ENCODE peak calls at places on chromosomes 11 and 22, in six cellular contexts. O is uterus; X is RWPE1; W is HL-60; I is upper lobe of right lung; J is CD8-positive, alpha-beta memory T cell. L is an unnamed sample.

GRCh38 chr11:126993599-126993998 is 7.0 kb downstream of the KIRREL3 start:
- DNase-seq in O (no peak), W (no peak), I (no peak), J (no peak), X (no peak), L (no peak)

GRCh38 chr11:342328-342727 is 21.7 kb upstream of the IFITM3 start:
- DNase-seq in X (no peak), I (no peak), W (no peak), J (no peak), O (no peak), L (no peak)

GRCh38 chr11:123006860-123007542 is 25.4 kb upstream of the BSX start:
- DNase-seq in I (no peak), W (no peak), X (no peak), O (no peak), J (no peak), L (no peak)

GRCh38 chr22:33577862-33578411 is 342.3 kb downstream of the LARGE1 start:
- DNase-seq in O (no peak), J (no peak), W (no peak), X (no peak), I (no peak), L (no peak)

GRCh38 chr11:4093519-4094347 is 866 bp upstream of the RRM1 start:
- DNase-seq in I (no peak), O (no peak), J (no peak), W (no peak), X (peak; percentile 8), L (no peak)

GRCh38 chr11:65487467-65488272 is 11.2 kb upstream of the MALAT1 start:
- DNase-seq in I (peak; percentile 96), O (peak; percentile 98), X (peak; percentile 99), J (no peak), W (peak; percentile 89), L (peak; percentile 98)

GRCh38 chr11:64970731-64971151 is 1.2 kb downstream of the MAJIN start:
- DNase-seq in J (no peak), W (no peak), O (no peak), I (no peak), X (peak; percentile 89), L (peak; percentile 79)

GRCh38 chr11:1389103-1389931 is 417 bp upstream of the BRSK2 start:
- DNase-seq in J (peak; percentile 94), X (peak; percentile 94), W (peak; percentile 47), O (peak; percentile 98), I (peak; percentile 98), L (peak; percentile 68)

GRCh38 chr11:77062924-77063323 is 3.8 kb upstream of the CAPN5 start:
- DNase-seq in X (no peak), O (no peak), W (no peak), I (no peak), J (no peak), L (no peak)

GRCh38 chr11:112797653-112798293 is 163.4 kb upstream of the NCAM1 start:
- DNase-seq in J (peak; percentile 23), O (no peak), I (no peak), W (no peak), X (no peak), L (no peak)

GRCh38 chr11:113446112-113446511 is 29.1 kb downstream of the DRD2 start:
- DNase-seq in W (no peak), J (no peak), O (no peak), X (peak; percentile 71), I (no peak), L (no peak)

GRCh38 chr11:134862168-134862567 is 450.1 kb upstream of the B3GAT1 start:
- DNase-seq in O (no peak), J (no peak), W (no peak), I (no peak), X (no peak), L (no peak)

GRCh38 chr11:27217948-27218410 is 145.0 kb downstream of the CCDC34 start:
- DNase-seq in J (no peak), W (no peak), O (no peak), I (no peak), X (no peak), L (no peak)

GRCh38 chr11:3169952-3170755 is 5.0 kb upstream of the OSBPL5 start:
- DNase-seq in I (peak; percentile 60), O (no peak), W (no peak), J (no peak), X (no peak), L (no peak)

GRCh38 chr11:3664032-3664630 is 7.1 kb downstream of the CHRNA10 start:
- DNase-seq in O (no peak), X (no peak), J (no peak), W (no peak), I (no peak), L (no peak)

GRCh38 chr11:66891849-66892660 is 35.2 kb downstream of the LRFN4 start:
- DNase-seq in W (peak; percentile 47), J (no peak), X (peak; percentile 95), I (no peak), O (no peak), L (peak; percentile 96)

GRCh38 chr11:128725630-128726461 is 32.0 kb downstream of the FLI1 start:
- DNase-seq in X (no peak), I (no peak), W (peak; percentile 66), J (peak; percentile 39), O (no peak), L (no peak)

GRCh38 chr11:67347964-67348749 is 5.2 kb downstream of the POLD4 start:
- DNase-seq in O (no peak), W (no peak), J (no peak), X (no peak), I (no peak), L (no peak)

GRCh38 chr22:36470162-36470993 is 11.1 kb downstream of the TXN2 start:
- DNase-seq in O (peak; percentile 83), J (peak; percentile 73), W (peak; percentile 82), I (peak; percentile 85), X (peak; percentile 46), L (peak; percentile 77)

GRCh38 chr11:62601114-62601363 is 626 bp downstream of the MTA2 start:
- DNase-seq in J (peak; percentile 51), W (peak; percentile 57), X (no peak), I (no peak), O (peak; percentile 63), L (no peak)

GRCh38 chr11:64880240-64881001 is 2.0 kb upstream of the EHD1 start:
- DNase-seq in O (no peak), J (no peak), X (no peak), W (no peak), I (no peak), L (no peak)

GRCh38 chr11:1784761-1785650 is 21.3 kb upstream of the CTSD start:
- DNase-seq in X (no peak), I (no peak), W (no peak), O (no peak), J (no peak), L (no peak)

GRCh38 chr11:8259316-8259995 is 4.2 kb downstream of the LMO1 start:
- DNase-seq in I (peak; percentile 38), J (no peak), O (no peak), W (no peak), X (no peak), L (no peak)

GRCh38 chr11:5004429-5005274 is 10.0 kb downstream of the OR51L1 start:
- DNase-seq in X (peak; percentile 18), O (no peak), I (no peak), J (no peak), W (peak; percentile 4), L (no peak)

GRCh38 chr22:39666926-39667325 is 96.4 kb downstream of the CACNA1I start:
- DNase-seq in O (no peak), X (no peak), I (no peak), J (no peak), W (no peak), L (no peak)

GRCh38 chr22:45204751-45205623 is 35.7 kb downstream of the KIAA0930 start:
- DNase-seq in X (no peak), J (no peak), O (no peak), W (no peak), I (no peak), L (no peak)

GRCh38 chr11:70503201-70503877 is 105.0 kb downstream of the CTTN start:
- DNase-seq in J (no peak), W (no peak), X (no peak), I (peak; percentile 46), O (no peak), L (no peak)

DNA sequence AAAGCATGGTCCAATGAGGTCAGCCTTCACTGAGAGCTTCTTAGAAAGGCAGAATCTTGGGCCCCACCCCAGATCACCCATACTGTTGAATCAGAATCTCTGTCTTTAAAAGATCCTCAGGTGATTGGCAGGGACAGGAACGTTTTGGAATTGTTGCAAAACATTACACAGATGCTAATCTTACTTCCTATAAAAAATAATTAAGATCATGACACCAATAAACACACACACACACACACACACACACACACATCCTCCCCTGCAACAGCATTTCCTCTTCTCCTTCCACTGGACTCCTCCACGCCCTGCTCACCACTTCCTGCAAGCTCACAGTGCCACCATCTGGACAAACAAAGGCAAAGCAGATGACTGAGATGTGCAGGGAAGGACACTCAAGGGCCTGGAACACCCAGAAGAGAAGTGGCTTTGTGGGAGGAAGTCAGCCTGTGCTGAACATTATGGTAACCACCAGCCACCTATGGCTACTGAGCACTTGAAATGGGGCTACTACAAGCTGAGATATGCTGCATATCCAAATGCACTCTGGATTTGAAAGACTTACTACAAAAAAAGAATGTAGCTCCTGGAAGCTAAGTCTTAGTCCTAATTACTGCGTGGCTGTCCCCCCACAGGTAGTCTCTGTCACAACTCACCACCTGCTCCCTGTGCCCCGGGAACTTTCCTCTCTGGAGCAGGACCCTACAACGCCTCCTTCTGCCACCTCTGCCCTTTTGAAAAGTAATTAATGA is 65.6 kb downstream of the BTG4 start:
- DNase-seq in O (peak; percentile 71), I (peak; percentile 80), J (peak; percentile 64), W (peak; percentile 96), X (peak; percentile 88), L (peak; percentile 63)
- H3K27ac ChIP-seq in O (peak overlapping the region; percentile 53), I (no peak overlapping the region), J (no peak overlapping the region), W (no peak overlapping the region), X (no peak overlapping the region), L (no peak overlapping the region)

DNA sequence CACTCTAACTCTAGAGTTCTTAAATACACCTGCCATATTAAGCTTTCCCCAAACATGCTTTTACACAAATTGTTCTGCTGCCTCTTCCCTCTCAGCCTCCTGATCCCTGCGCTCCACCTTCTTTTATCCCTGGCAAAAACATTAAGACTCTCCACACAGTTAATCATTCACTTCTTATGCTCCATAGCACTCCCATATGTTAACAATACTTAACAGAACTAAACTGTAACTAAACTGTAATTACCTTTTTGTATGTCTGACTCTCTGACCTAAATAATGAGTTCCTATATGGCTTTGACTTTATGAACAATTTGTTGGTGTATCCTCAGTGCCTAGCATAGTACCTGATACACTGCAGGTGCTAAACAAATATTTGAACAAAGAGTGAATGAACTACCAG is 71.8 kb downstream of the BTBD10 start:
- DNase-seq in W (no peak), J (no peak), O (no peak), I (no peak), X (no peak), L (no peak)
- H3K27ac ChIP-seq in W (no peak overlapping the region), J (no peak overlapping the region), O (no peak overlapping the region), I (no peak overlapping the region), X (no peak overlapping the region), L (no peak overlapping the region)

GRCh38 chr22:26445577-26446275 is 16.7 kb downstream of the ASPHD2 start:
- DNase-seq in O (no peak), I (no peak), W (no peak), J (no peak), X (no peak), L (no peak)
- H3K27ac ChIP-seq in O (no peak overlapping the region), I (no peak overlapping the region), W (no peak overlapping the region), J (no peak overlapping the region), X (peak overlapping the region; percentile 6), L (no peak overlapping the region)

DNA sequence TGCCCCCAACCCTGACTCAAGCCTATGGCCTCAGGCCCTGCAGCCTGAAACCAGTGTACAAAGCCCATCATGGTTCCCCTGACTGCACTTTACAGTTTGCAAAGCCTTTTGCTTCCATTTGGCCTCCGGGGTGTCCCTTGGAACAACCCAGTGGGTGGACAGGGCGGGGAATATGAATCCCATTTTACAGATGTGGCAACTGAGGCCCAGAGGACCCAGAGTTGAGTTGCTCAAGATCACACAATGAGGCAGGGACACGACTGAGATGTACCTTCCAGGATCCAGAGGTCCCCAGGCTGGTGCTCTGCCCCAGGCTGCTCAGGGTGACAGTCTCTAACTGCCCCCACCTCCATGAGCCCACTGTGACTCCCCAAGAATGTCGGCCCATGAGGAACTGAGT is 5.4 kb upstream of the POLDIP3 start:
- DNase-seq in J (no peak), W (no peak), X (no peak), I (no peak), O (no peak), L (no peak)
- H3K27ac ChIP-seq in J (no peak overlapping the region), W (no peak overlapping the region), X (peak overlapping the region; percentile 100), I (no peak overlapping the region), O (peak overlapping the region; percentile 63), L (no peak overlapping the region)

L was measured in PC-9.